ENCODE peak calls at places on chromosome 21, in eight cellular contexts. V, R, I, F, M, E, H and A are unnamed samples.

GRCh38 chr21:21097425-21097824 is 99.2 kb downstream of the NCAM2 start:
- DNase-seq in V (no peak), R (no peak), I (no peak), F (no peak), M (no peak), E (no peak), H (no peak), A (no peak)

GRCh38 chr21:33975548-33976081 is 60.0 kb upstream of the ATP5PO start:
- DNase-seq in V (no peak), R (no peak), I (no peak), F (peak), M (peak), E (no peak), H (no peak), A (peak)

GRCh38 chr21:19621837-19622496 is 1218.4 kb upstream of the TMPRSS15 start:
- DNase-seq in V (no peak), R (no peak), I (no peak), F (no peak), M (no peak), E (no peak), H (peak), A (no peak)

GRCh38 chr21:46399686-46400085 is 59.0 kb upstream of the DIP2A start:
- DNase-seq in V (no peak), R (no peak), I (no peak), F (no peak), M (no peak), E (no peak), H (no peak), A (no peak)

GRCh38 chr21:44773291-44773932 is 28.2 kb downstream of the UBE2G2 start:
- DNase-seq in V (no peak), R (peak), I (no peak), F (no peak), M (no peak), E (no peak), H (no peak), A (no peak)

GRCh38 chr21:39220150-39220549 is 36.9 kb upstream of the PSMG1 start:
- DNase-seq in V (no peak), R (no peak), I (no peak), F (no peak), M (no peak), E (no peak), H (no peak), A (no peak)

GRCh38 chr21:38506606-38507331 is 8.5 kb upstream of the ERG start:
- DNase-seq in V (no peak), R (no peak), I (no peak), F (no peak), M (peak), E (peak), H (no peak), A (no peak)

GRCh38 chr21:31517664-31518402 is 141.7 kb upstream of the SOD1 start:
- DNase-seq in V (no peak), R (no peak), I (no peak), F (no peak), M (no peak), E (no peak), H (no peak), A (no peak)

GRCh38 chr21:37914211-37914900 is 1.9 kb downstream of the KCNJ6 start:
- DNase-seq in V (no peak), R (peak), I (no peak), F (no peak), M (peak), E (peak), H (no peak), A (no peak)

GRCh38 chr21:45055861-45056260 is 18.5 kb upstream of the ADARB1 start:
- DNase-seq in V (no peak), R (no peak), I (no peak), F (no peak), M (peak), E (no peak), H (no peak), A (no peak)

GRCh38 chr21:46117586-46118304 is 19.8 kb downstream of the COL6A2 start:
- DNase-seq in V (peak), R (peak), I (peak), F (no peak), M (no peak), E (no peak), H (no peak), A (no peak)

GRCh38 chr21:38503588-38503987 is 5.3 kb upstream of the ERG start:
- DNase-seq in V (no peak), R (no peak), I (no peak), F (peak), M (no peak), E (peak), H (no peak), A (no peak)

GRCh38 chr21:33268736-33269441 is 2.7 kb downstream of the IL10RB start:
- DNase-seq in V (peak), R (peak), I (peak), F (no peak), M (no peak), E (no peak), H (peak), A (peak)

GRCh38 chr21:46665566-46665965 is 30.1 kb downstream of the PRMT2 start:
- DNase-seq in V (no peak), R (no peak), I (no peak), F (no peak), M (no peak), E (no peak), H (no peak), A (no peak)

GRCh38 chr21:46035809-46036695 is 54.5 kb downstream of the COL6A1 start:
- DNase-seq in V (no peak), R (peak), I (no peak), F (no peak), M (no peak), E (peak), H (no peak), A (no peak)

DNA sequence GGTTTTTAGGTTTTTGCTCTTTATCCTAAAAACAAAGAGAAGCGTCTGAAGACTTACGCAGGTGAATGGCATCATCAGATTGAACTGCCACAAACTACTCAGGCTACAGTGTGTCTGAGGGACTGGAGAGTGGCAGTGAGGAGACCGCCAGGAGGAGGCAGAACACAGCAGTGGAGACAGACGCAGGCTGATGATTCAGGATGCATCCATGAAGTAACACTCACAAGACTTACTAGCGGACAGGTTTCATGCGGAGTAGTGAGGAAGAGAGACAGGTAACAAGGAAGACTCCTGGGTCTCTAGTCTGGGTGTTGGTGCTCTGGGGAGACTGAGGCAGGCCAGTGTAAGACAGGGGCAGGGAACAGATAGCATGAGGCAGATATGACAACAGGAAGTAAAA is 5.7 kb downstream of the HSF2BP start:
- DNase-seq in V (no peak), R (no peak), I (no peak), F (no peak), M (no peak), E (no peak), H (no peak), A (no peak)
- TF ChIP-seq CTCF in V (no peak), R (no peak), I (no peak), F (no peak), M (no peak), E (no peak), H (no peak), A (no peak)

GRCh38 chr21:25929859-25930520 is 195.2 kb downstream of the GABPA start:
- DNase-seq in V (no peak), R (no peak), I (no peak), F (peak), M (no peak), E (peak), H (no peak), A (no peak)
- H3K4me3 ChIP-seq in V (no peak), R (no peak), I (no peak), F (no peak), M (no peak), E (no peak), H (no peak), A (no peak)

GRCh38 chr21:29024474-29025327 is at the start of gene USP16:
- DNase-seq in V (peak), R (peak), I (peak), F (peak), M (peak), E (peak), H (peak), A (peak)
- TF ChIP-seq CTCF in V (no peak), R (peak), I (no peak), F (peak), M (no peak), E (peak), H (no peak), A (no peak)

GRCh38 chr21:42424848-42425602 is 21.3 kb downstream of the UBASH3A start:
- DNase-seq in V (no peak), R (no peak), I (no peak), F (no peak), M (peak), E (no peak), H (no peak), A (no peak)
- H3K4me3 ChIP-seq in V (no peak), R (no peak), I (no peak), F (no peak), M (peak), E (no peak), H (no peak), A (no peak)

DNA sequence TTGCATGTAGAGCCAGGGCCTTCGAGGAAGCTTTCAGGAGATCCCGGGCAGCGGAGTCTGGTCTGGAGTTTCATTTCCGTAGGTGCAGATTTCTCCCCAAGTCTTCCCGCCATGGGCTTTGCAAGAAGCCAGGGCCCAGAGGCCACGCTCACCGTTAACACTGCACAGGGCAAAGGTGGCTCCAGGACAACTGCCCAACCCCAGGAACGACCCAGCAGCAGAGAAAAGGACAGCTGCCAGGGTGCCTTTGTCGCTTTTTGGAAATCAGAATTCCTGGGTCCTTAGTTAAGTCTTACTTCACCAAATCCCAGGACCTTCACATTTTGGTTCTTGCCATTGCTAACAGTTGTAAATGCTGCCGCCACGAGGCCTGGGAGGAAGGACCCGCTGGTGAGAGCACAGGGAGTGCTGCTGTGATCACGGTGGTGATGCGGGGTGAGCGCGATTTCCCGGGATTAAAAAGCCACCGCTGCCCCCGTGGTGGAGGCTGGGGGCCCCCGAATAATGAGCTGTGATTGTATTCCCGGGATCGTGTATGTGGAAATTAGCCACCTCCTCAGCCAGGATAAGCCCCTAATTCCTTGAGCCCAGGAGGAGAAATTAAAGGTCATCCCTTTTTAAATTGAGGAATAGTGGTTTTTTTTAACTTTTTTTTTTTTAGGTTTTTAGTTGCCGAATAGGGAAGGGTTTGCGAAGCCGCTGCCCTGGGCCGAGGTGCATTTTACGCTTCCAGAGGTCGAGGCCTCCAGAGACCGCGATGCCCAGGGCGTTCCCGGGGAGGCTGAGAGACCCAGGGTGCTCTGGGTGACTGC is 8.2 kb downstream of the SIM2 start:
- DNase-seq in V (no peak), R (peak), I (no peak), F (peak), M (no peak), E (peak), H (no peak), A (no peak)
- TF ChIP-seq CTCF in V (no peak), R (no peak), I (no peak), F (no peak), M (no peak), E (peak), H (no peak), A (no peak)